ENCODE peak calls at places on chromosome 16, in ten cellular contexts. Z is thoracic aorta, H is B cell, W is OCI-LY7, S is fibroblast of mammary gland, V is HFF-Myc, K is lower leg skin, O is NB4, F is mucosa of descending colon, R is heart right ventricle. G is an unnamed sample.

GRCh38 chr16:57732011-57732410 is 3.6 kb upstream of the KATNB1 start:
- DNase-seq in W (no peak), V (no peak), H (no peak), Z (no peak), K (no peak), F (no peak), R (no peak), S (peak), O (peak), G (peak)

GRCh38 chr16:18802755-18803218 is 1.4 kb upstream of the ARL6IP1 start:
- DNase-seq in S (no peak), R (no peak), Z (no peak), O (no peak), K (no peak), H (no peak), F (no peak), V (no peak), W (no peak), G (no peak)

GRCh38 chr16:6125483-6126259 is 1028.1 kb upstream of the EEF2KMT start:
- DNase-seq in O (no peak), R (no peak), V (no peak), Z (no peak), F (no peak), H (no peak), K (no peak), W (no peak), S (no peak), G (no peak)

GRCh38 chr16:14302399-14303181 is 231.5 kb downstream of the MRTFB start:
- DNase-seq in F (peak), W (peak), H (no peak), Z (no peak), V (no peak), K (peak), R (peak), S (no peak), O (peak), G (no peak)

GRCh38 chr16:67349172-67349571 is 22.6 kb downstream of the LRRC36 start:
- DNase-seq in K (no peak), H (no peak), S (peak), R (no peak), V (no peak), O (peak), F (no peak), W (peak), Z (no peak), G (no peak)

GRCh38 chr16:87502308-87502969 is 9.6 kb upstream of the ZCCHC14 start:
- DNase-seq in F (no peak), W (no peak), R (no peak), S (no peak), O (no peak), K (no peak), H (no peak), Z (no peak), V (no peak), G (no peak)

GRCh38 chr16:6643083-6643686 is 689.5 kb upstream of the RBFOX1 start:
- DNase-seq in F (no peak), Z (no peak), H (peak), W (peak), V (peak), S (peak), O (peak), R (no peak), K (no peak), G (peak)

GRCh38 chr16:79001156-79001997 is 599.2 kb downstream of the MAF start:
- DNase-seq in H (no peak), V (no peak), Z (no peak), R (no peak), S (no peak), K (no peak), F (no peak), O (no peak), W (no peak), G (no peak)

GRCh38 chr16:2535644-2536021 is 2.2 kb upstream of the PDPK1 start:
- DNase-seq in V (no peak), W (no peak), O (no peak), H (no peak), K (peak), Z (no peak), F (peak), R (no peak), S (peak), G (peak)

GRCh38 chr16:26053889-26054288 is 362.1 kb downstream of the HS3ST4 start:
- DNase-seq in K (no peak), F (no peak), Z (no peak), V (no peak), H (no peak), S (no peak), O (no peak), R (no peak), W (no peak), G (no peak)

GRCh38 chr16:85350973-85351372 is 238.7 kb upstream of the CIBAR2 start:
- DNase-seq in R (peak), S (peak), V (peak), H (no peak), Z (peak), W (no peak), K (peak), O (no peak), F (peak), G (peak)

GRCh38 chr16:65388592-65388991 is 266.7 kb upstream of the CDH11 start:
- DNase-seq in O (no peak), W (no peak), F (no peak), V (no peak), R (no peak), K (no peak), H (no peak), Z (no peak), S (peak), G (peak)

GRCh38 chr16:24935336-24935735 is 79.8 kb downstream of the ARHGAP17 start:
- DNase-seq in K (no peak), V (no peak), W (no peak), H (no peak), Z (no peak), F (no peak), S (no peak), R (no peak), O (no peak), G (no peak)

GRCh38 chr16:86575754-86576557 is 2.4 kb upstream of the FOXL1 start:
- DNase-seq in O (peak), Z (peak), R (peak), F (peak), S (peak), V (peak), H (peak), W (peak), K (peak), G (peak)

GRCh38 chr16:27222499-27223225 is 19.3 kb downstream of the KDM8 start:
- DNase-seq in F (peak), O (no peak), S (peak), Z (no peak), R (peak), W (no peak), H (no peak), K (no peak), V (no peak), G (no peak)

GRCh38 chr16:52577130-52577706 is 30.3 kb upstream of the TOX3 start:
- DNase-seq in K (no peak), V (no peak), Z (no peak), O (no peak), W (peak), H (no peak), F (no peak), S (no peak), R (no peak), G (no peak)

GRCh38 chr16:46691720-46692119 is 2.3 kb downstream of the ORC6 start:
- DNase-seq in R (no peak), O (no peak), Z (no peak), H (no peak), K (no peak), S (peak), V (no peak), F (no peak), W (peak), G (no peak)

DNA sequence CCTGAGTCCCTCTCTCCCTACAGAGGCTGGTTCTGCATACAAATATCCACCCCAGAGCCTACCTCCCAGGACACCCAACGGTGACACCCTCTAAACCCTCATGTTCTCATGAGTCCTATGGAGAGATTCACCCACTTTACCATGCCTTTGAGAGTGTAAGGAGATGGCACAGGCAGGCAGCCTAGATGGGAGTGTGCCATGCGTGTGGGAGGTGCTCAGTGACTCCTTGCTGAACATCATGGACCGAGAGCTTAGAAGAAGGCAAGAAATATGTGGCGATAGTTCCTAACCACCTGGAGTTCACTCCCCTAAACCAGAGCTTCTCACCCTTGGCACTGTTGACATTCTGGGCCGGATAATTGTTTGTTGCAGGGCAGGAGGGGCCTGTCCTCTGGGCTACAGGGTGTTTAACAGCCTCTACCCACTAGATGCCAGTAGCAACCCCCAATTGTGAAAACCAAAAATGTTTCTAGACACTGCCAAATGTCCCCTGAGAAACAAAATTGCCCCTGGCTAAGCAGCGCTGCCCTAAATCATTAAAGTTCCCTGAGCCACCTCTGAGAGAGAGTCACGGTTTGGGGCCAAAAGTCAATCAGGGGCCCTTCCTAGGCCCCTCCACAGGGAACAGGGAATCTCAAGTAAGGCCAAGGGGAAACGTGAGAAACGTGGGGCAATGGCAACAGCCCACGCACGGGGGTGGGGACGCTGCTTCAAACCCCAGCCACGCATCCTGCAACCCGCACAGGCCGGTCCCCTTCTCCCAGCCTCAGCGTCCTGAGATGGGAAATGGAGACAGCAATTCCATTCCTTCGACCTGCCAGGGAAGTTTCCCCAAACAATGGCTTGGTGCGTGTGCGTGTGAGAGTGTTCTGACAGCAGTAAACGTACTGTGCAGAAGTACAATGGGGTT is 66.8 kb downstream of the C16orf78 start:
- DNase-seq in W (peak), S (no peak), F (no peak), K (no peak), Z (no peak), H (no peak), R (no peak), O (no peak), V (no peak), G (no peak)
- TF ChIP-seq CTCF in W (peak), S (no peak), F (no peak), K (no peak), Z (no peak), H (no peak), R (no peak), O (no peak), V (no peak), G (no peak)

GRCh38 chr16:54817432-54817831 is 113.2 kb upstream of the IRX5 start:
- DNase-seq in H (no peak), W (peak), O (peak), Z (no peak), S (peak), F (no peak), K (no peak), V (no peak), R (no peak), G (peak)
- TF ChIP-seq CTCF in H (no peak), W (peak), O (peak), Z (no peak), S (peak), F (no peak), K (no peak), V (peak), R (no peak), G (peak)

GRCh38 chr16:21598676-21599157 is 660 bp upstream of the METTL9 start:
- DNase-seq in H (no peak), S (no peak), W (peak), K (no peak), Z (no peak), O (peak), V (no peak), F (no peak), R (peak), G (no peak)

GRCh38 chr16:21599158-21599993 is at the start of gene METTL9:
- DNase-seq in K (peak), R (peak), W (peak), H (peak), S (peak), Z (peak), O (peak), F (peak), V (peak), G (peak)

GRCh38 chr16:21602785-21603184 is 3.4 kb downstream of the METTL9 start:
- DNase-seq in W (no peak), O (no peak), F (no peak), V (no peak), R (no peak), H (no peak), K (no peak), Z (no peak), S (no peak), G (no peak)

GRCh38 chr16:21597571-21598030 is 1.8 kb upstream of the METTL9 start:
- DNase-seq in H (no peak), V (no peak), O (no peak), W (peak), S (no peak), K (no peak), R (no peak), F (no peak), Z (no peak), G (no peak)

GRCh38 chr16:21599994-21600773 is 807 bp downstream of the METTL9 start:
- DNase-seq in S (peak), F (no peak), V (no peak), R (no peak), K (no peak), W (peak), Z (no peak), H (no peak), O (peak), G (no peak)
- TF ChIP-seq CTCF in S (no peak), F (no peak), V (no peak), R (no peak), K (no peak), W (peak), Z (no peak), H (no peak), O (no peak), G (no peak)

DNA sequence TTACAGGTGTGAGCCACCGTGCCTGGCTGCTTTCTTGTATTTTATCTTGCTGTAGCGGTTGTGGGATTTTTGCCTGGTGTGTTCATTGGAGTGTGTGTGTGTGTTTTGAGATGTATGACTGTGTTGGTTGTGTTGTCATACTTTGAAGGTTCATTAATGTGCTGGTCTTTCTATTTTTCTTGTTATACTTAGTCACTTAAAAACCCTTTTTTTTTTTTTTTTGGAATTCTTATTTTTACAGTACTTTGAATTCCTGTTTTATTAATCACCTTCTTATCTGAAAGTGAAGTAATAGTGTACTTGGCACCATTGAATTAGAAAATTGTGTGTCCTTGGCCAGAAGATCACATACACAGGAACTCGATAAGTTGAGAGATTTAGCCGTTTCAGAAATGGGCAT is 30.2 kb downstream of the TENT4B start:
- DNase-seq in R (no peak), O (no peak), H (no peak), F (no peak), W (no peak), K (no peak), Z (no peak), S (peak), V (no peak), G (peak)
- TF ChIP-seq CTCF in R (no peak), O (no peak), H (no peak), F (no peak), W (no peak), K (no peak), Z (no peak), S (no peak), V (no peak), G (no peak)

GRCh38 chr16:28879841-28880588 is 1.7 kb downstream of the ATP2A1 start:
- DNase-seq in K (peak), H (peak), Z (peak), V (peak), O (peak), R (peak), F (peak), W (peak), S (peak), G (peak)
- TF ChIP-seq CTCF in K (no peak), H (no peak), Z (peak), V (no peak), O (no peak), R (no peak), F (no peak), W (no peak), S (no peak), G (no peak)

GRCh38 chr16:69440236-69440635 is 15.8 kb downstream of the CYB5B start:
- DNase-seq in O (no peak), R (no peak), Z (no peak), H (no peak), V (no peak), F (no peak), K (no peak), W (no peak), S (no peak), G (no peak)
- TF ChIP-seq CTCF in O (no peak), R (no peak), Z (no peak), H (no peak), V (no peak), F (no peak), K (no peak), W (no peak), S (no peak), G (no peak)

GRCh38 chr16:29820730-29821662 is 734 bp downstream of the MVP start:
- DNase-seq in W (no peak), K (no peak), R (no peak), S (no peak), O (no peak), Z (no peak), H (peak), V (no peak), F (peak), G (no peak)

GRCh38 chr16:29820271-29820701 is at the start of gene MVP:
- DNase-seq in H (peak), S (peak), V (no peak), R (peak), Z (no peak), W (peak), K (no peak), O (peak), F (peak), G (no peak)

GRCh38 chr16:29818082-29818481 is 2.1 kb downstream of the PAGR1 start:
- DNase-seq in F (no peak), O (no peak), W (no peak), R (no peak), Z (no peak), K (no peak), S (no peak), H (no peak), V (no peak), G (no peak)

GRCh38 chr16:29821663-29822115 is 1.4 kb downstream of the MVP start:
- DNase-seq in W (no peak), K (no peak), R (no peak), O (no peak), F (peak), V (no peak), H (no peak), Z (no peak), S (peak), G (no peak)

DNA sequence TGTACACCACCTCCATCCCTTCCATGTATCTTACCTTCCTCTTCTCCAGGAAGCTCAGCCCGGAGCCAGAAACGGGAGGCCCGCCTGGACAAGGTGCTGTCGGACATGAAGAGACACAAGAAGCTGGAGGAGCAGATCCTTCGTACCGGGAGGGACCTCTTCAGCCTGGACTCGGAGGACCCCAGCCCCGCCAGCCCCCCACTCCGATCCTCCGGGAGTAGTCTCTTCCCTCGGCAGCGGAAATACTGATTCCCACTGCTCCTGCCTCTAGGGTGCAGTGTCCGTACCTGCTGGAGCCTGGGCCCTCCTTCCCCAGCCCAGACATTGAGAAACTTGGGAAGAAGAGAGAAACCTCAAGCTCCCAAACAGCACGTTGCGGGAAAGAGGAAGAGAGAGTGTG is 756 bp upstream of the MVP start:
- DNase-seq in O (no peak), V (no peak), Z (no peak), R (no peak), K (no peak), H (no peak), W (no peak), S (no peak), F (peak), G (no peak)
- TF ChIP-seq CTCF in O (no peak), V (peak), Z (no peak), R (no peak), K (no peak), H (no peak), W (no peak), S (peak), F (peak), G (peak)

G was measured in AG09309.